ENCODE peak calls at places on chromosomes 7 and 10, in four cellular contexts. T is SK-N-SH, W is neural progenitor cell, F is HCT116. E is an unnamed sample.
A peak's percentile ranks its signal among the peaks of the same experiment; 100 is the strongest.

GRCh38 chr7:128846781-128847444 is 15.7 kb upstream of the ATP6V1F start:
- DNase-seq in W (no peak), F (no peak), T (no peak), E (no peak)

GRCh38 chr7:130365511-130366441 is 14.5 kb upstream of the CPA1 start:
- DNase-seq in T (peak; percentile 73), F (no peak), W (peak; percentile 41), E (peak; percentile 43)

GRCh38 chr7:128231677-128232076 is 9.4 kb upstream of the LEP start:
- DNase-seq in F (no peak), W (no peak), T (no peak), E (no peak)

GRCh38 chr10:47318706-47319105 is 3.5 kb upstream of the GDF2 start:
- DNase-seq in T (no peak), W (no peak), F (peak; percentile 39), E (peak; percentile 20)

GRCh38 chr7:143975617-143976016 is 21.0 kb downstream of the OR2F1 start:
- DNase-seq in W (peak; percentile 40), T (peak; percentile 12), F (peak; percentile 29), E (no peak)

GRCh38 chr7:77553123-77553522 is 16.0 kb downstream of the PTPN12 start:
- DNase-seq in T (no peak), F (no peak), W (no peak), E (no peak)

GRCh38 chr7:64887756-64888508 is 15.1 kb upstream of the ZNF273 start:
- DNase-seq in T (peak; percentile 58), W (peak; percentile 46), F (no peak), E (no peak)

GRCh38 chr10:59622320-59622901 is 87.2 kb downstream of the SLC16A9 start:
- DNase-seq in W (peak; percentile 73), F (peak; percentile 67), T (peak; percentile 46), E (peak; percentile 98)

GRCh38 chr10:59950105-59950504 is 43.7 kb upstream of the CCDC6 start:
- DNase-seq in F (no peak), T (no peak), W (no peak), E (no peak)

GRCh38 chr10:52283174-52283573 is 30.9 kb upstream of the DKK1 start:
- DNase-seq in W (no peak), T (no peak), F (no peak), E (peak; percentile 45)

GRCh38 chr10:49231421-49231820 is 43.2 kb upstream of the TMEM273 start:
- DNase-seq in T (no peak), F (no peak), W (no peak), E (no peak)

GRCh38 chr7:151923097-151923876 is 33.0 kb upstream of the GALNTL5 start:
- DNase-seq in W (no peak), T (no peak), F (no peak), E (no peak)

GRCh38 chr7:123773499-123773898 is 24.7 kb upstream of the WASL start:
- DNase-seq in W (no peak), F (no peak), T (no peak), E (peak; percentile 80)

GRCh38 chr7:17646181-17646956 is 293.9 kb downstream of the SNX13 start:
- DNase-seq in F (no peak), T (peak; percentile 17), W (no peak), E (peak; percentile 54)

GRCh38 chr10:28317735-28318134 is 14.9 kb upstream of the MPP7 start:
- DNase-seq in F (no peak), W (no peak), T (no peak), E (no peak)

GRCh38 chr7:46492460-46492859 is 571.4 kb upstream of the IGFBP3 start:
- DNase-seq in W (no peak), F (no peak), T (no peak), E (peak; percentile 73)

GRCh38 chr7:46490406-46490805 is 569.3 kb upstream of the IGFBP3 start:
- DNase-seq in T (no peak), W (no peak), F (no peak), E (peak; percentile 28)

GRCh38 chr7:46485481-46486065 is 564.5 kb upstream of the IGFBP3 start:
- DNase-seq in F (no peak), W (no peak), T (no peak), E (peak; percentile 87)

GRCh38 chr7:46480619-46481018 is 559.5 kb upstream of the IGFBP3 start:
- DNase-seq in W (no peak), F (no peak), T (no peak), E (no peak)

GRCh38 chr7:46486264-46487206 is 565.5 kb upstream of the IGFBP3 start:
- DNase-seq in T (no peak), F (no peak), W (no peak), E (peak; percentile 80)
- TF ChIP-seq EZH2phosphoT487 in T (no peak), F (no peak), W (no peak), E (no peak)

DNA sequence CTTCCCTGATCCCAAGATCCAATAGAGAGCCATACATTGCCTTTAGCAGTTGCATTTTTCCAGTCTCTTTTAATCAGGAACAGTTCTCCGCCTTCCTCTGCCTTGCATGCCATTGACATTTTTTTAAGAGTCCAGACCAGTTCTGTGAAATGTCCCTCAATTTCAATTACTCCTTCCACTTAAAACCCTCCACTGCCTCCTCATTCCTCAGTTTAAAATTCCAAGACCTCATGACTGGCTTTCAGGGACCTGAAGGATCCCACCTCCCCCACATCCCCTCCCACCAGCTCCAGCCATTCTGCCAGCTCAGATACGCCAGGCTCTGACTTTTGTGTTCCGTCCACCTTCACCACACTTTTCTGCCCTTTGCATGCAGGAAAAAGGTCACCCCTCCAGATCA is 8.8 kb downstream of the TNRC18 start:
- DNase-seq in T (no peak), W (peak; percentile 29), F (no peak), E (no peak)
- H4K20me1 ChIP-seq in T (peaks cover 92% of the 10 kb centered on the region), W (peaks cover 87% of the 10 kb centered on the region), F (no peaks in the 10 kb centered on the region), E (no peaks in the 10 kb centered on the region)

DNA sequence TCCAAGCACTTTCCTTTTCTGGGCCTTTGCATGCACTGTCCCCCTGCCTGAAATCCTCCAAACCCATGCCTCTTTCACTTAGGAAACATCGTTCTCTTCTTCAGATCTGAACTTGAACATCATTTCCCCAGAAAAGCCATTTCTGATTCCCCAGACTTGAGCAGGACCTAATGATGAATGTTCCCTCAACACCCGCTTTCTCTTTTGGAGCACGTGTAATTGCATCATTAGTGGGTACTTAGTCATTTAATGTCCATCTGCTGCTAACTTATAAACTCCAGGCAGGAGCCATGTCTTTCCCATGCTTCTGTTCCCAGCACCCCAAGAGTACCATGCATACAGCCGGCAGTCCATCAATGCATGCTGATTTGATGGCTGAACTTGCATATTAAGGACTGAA is 36.5 kb upstream of the ECHDC3 start:
- DNase-seq in F (no peak), T (no peak), W (no peak), E (no peak)
- TF ChIP-seq EZH2phosphoT487 in F (no peak), T (no peak), W (no peak), E (no peak)

GRCh38 chr7:101820703-101821102 is 3.3 kb downstream of the CUX1 start:
- DNase-seq in T (no peak), F (no peak), W (peak; percentile 41), E (no peak)
- H4K20me1 ChIP-seq in T (peaks cover 75% of the 10 kb centered on the region), F (peaks cover 4% of the 10 kb centered on the region), W (peaks cover 84% of the 10 kb centered on the region), E (peaks cover 13% of the 10 kb centered on the region)

GRCh38 chr10:14840178-14840577 is 2.1 kb downstream of the HSPA14 start:
- DNase-seq in W (no peak), T (no peak), F (no peak), E (no peak)

GRCh38 chr10:14837756-14838581 is at the start of the genes CDNF, HSPA14 and MSANTD7:
- DNase-seq in F (peak; percentile 98), W (peak; percentile 100), T (peak; percentile 97), E (peak; percentile 96)

GRCh38 chr10:14838582-14839304 is 637 bp downstream of the HSPA14 start:
- DNase-seq in W (peak; percentile 83), T (peak; percentile 74), F (no peak), E (no peak)

GRCh38 chr10:14837003-14837755 is 658 bp downstream of the CDNF start:
- DNase-seq in F (no peak), T (no peak), W (peak; percentile 31), E (no peak)

DNA sequence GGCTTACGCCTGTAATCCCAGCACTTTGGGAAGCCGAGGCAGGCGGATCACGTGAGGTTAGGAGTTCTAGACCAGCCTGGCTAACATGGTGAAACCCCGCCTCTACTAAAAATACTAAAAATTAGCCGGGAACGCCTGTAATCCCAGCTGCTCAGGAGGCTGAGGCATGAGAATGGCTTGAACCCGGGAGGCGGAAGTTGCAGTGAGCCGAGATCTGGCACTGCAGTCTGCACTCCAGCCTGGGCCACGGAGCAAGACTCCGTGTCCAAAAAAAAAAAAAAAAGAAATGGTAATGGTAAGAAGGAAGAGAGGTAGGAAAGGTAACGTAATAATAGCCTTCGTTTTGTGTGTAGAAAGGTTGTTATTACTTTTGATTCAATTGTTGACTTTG is 1.2 kb downstream of the HSPA14 start:
- DNase-seq in F (no peak), T (no peak), W (peak; percentile 18), E (no peak)
- TF ChIP-seq EZH2phosphoT487 in F (no peak), T (no peak), W (no peak), E (no peak)

DNA sequence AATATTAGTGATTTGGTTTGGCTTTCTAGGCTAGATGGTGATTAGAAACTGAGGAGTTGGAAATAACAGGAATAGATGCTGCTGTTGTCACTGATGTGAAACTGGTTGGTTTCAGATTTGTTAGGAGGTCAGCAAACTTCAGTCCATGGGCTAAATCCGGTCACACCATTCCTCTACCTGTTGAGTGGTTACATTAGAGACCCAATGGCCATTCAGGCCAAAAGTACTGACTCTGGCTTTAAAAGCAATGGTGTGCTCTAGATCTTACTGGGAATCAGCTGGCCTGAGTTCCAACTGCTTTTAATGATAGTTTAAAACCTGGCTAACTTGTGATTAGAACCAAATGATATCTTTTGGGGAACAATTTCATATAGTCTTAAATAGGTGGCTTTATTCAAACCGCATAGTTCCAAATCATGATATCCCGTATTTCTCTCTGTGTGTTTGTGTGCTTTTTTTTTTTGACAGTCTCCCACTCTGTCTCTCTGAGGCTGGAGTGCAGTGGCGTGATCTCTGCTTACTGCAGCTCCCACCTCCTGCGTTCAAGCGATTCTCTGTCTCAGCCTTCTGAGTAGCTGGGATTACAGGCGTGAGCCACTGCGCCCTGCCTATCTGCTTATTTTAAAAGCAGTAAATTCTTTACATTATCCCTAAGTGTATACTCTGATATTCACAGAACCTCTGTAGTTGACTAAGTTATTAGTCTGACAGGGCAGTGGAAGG is 7.8 kb upstream of the PBLD start:
- DNase-seq in F (no peak), W (no peak), T (no peak), E (no peak)
- H4K20me1 ChIP-seq in F (peaks cover 60% of the 10 kb centered on the region), W (peaks cover 91% of the 10 kb centered on the region), T (peaks cover 84% of the 10 kb centered on the region), E (peaks cover 79% of the 10 kb centered on the region)

GRCh38 chr10:133163889-133164815 is 4.1 kb downstream of the KNDC1 start:
- DNase-seq in T (no peak), W (no peak), F (no peak), E (no peak)
- TF ChIP-seq EZH2phosphoT487 in T (no peak), W (no peak), F (no peak), E (no peak)

GRCh38 chr7:27162930-27163775 is 2.2 kb downstream of the HOXA9 start:
- DNase-seq in T (no peak), W (no peak), F (no peak), E (peak; percentile 21)
- H4K20me1 ChIP-seq in T (no peaks in the 10 kb centered on the region), W (peaks cover 55% of the 10 kb centered on the region), F (no peaks in the 10 kb centered on the region), E (peaks cover 20% of the 10 kb centered on the region)

DNA sequence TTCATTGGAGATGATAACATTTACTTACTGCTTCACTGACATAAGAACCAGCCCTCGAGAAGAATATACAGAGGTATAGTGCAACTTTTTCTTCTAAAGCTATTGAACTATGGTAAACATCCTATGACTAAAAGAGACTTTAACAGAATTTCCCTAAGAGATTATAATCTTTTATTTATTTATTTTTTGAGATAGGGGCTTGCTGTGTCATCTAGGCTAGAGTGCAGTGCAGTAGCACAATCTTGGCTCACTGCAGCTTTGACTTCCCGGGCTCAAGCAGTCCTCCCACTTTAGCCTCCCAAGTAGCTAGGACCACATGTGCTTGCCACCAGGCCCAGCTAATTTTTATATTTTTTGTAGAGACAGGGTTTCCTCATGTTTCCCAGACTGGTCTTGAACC is 258.5 kb upstream of the FERD3L start:
- DNase-seq in W (no peak), T (no peak), F (no peak), E (peak; percentile 58)
- TF ChIP-seq EZH2phosphoT487 in W (no peak), T (no peak), F (no peak), E (no peak)